ENCODE peak calls at places on chromosomes 5 and 9, in ten cellular contexts. One of them, this sample, is unnamed.

GRCh38 chr9:114155967-114156294 is 594 bp downstream of the COL27A1 start:
- DNase-seq in gastrocnemius medialis: no peak
- DNase-seq in thyroid gland: no peak
- DNase-seq in breast epithelium: no peak
- DNase-seq in transverse colon: no peak
- DNase-seq in vagina: no peak
- DNase-seq in tibial nerve: no peak
- DNase-seq in IMR-90: no peak
- DNase-seq in stomach: no peak
- DNase-seq in ovary: peak; percentile 70
- DNase-seq in this sample: no peak

GRCh38 chr9:131403493-131403773 is 9.5 kb downstream of the PRRC2B start:
- DNase-seq in IMR-90: no peak
- DNase-seq in ovary: no peak
- DNase-seq in stomach: no peak
- DNase-seq in transverse colon: no peak
- DNase-seq in tibial nerve: no peak
- DNase-seq in vagina: no peak
- DNase-seq in breast epithelium: no peak
- DNase-seq in thyroid gland: no peak
- DNase-seq in gastrocnemius medialis: no peak
- DNase-seq in this sample: no peak

GRCh38 chr9:100324594-100325200 is 28.0 kb downstream of the TEX10 start:
- DNase-seq in transverse colon: no peak
- DNase-seq in vagina: no peak
- DNase-seq in thyroid gland: no peak
- DNase-seq in ovary: no peak
- DNase-seq in stomach: no peak
- DNase-seq in tibial nerve: no peak
- DNase-seq in breast epithelium: no peak
- DNase-seq in IMR-90: peak; percentile 74
- DNase-seq in gastrocnemius medialis: no peak
- DNase-seq in this sample: no peak

GRCh38 chr9:106312913-106313312 is 550.1 kb upstream of the ZNF462 start:
- DNase-seq in ovary: no peak
- DNase-seq in gastrocnemius medialis: no peak
- DNase-seq in vagina: no peak
- DNase-seq in tibial nerve: no peak
- DNase-seq in thyroid gland: no peak
- DNase-seq in transverse colon: no peak
- DNase-seq in IMR-90: no peak
- DNase-seq in stomach: no peak
- DNase-seq in breast epithelium: no peak
- DNase-seq in this sample: no peak

GRCh38 chr5:140243855-140244254 is 59.0 kb downstream of the PFDN1 start:
- DNase-seq in stomach: peak; percentile 91
- DNase-seq in ovary: peak; percentile 46
- DNase-seq in breast epithelium: no peak
- DNase-seq in tibial nerve: no peak
- DNase-seq in IMR-90: no peak
- DNase-seq in transverse colon: no peak
- DNase-seq in gastrocnemius medialis: no peak
- DNase-seq in vagina: no peak
- DNase-seq in thyroid gland: peak; percentile 73
- DNase-seq in this sample: no peak

GRCh38 chr5:168740055-168740820 is 161.1 kb upstream of the PANK3 start:
- DNase-seq in vagina: peak; percentile 55
- DNase-seq in stomach: no peak
- DNase-seq in breast epithelium: no peak
- DNase-seq in transverse colon: no peak
- DNase-seq in ovary: no peak
- DNase-seq in IMR-90: no peak
- DNase-seq in gastrocnemius medialis: no peak
- DNase-seq in tibial nerve: no peak
- DNase-seq in thyroid gland: no peak
- DNase-seq in this sample: peak; percentile 11

GRCh38 chr5:168468836-168469235 is 17.4 kb upstream of the RARS1 start:
- DNase-seq in breast epithelium: no peak
- DNase-seq in thyroid gland: no peak
- DNase-seq in IMR-90: peak; percentile 93
- DNase-seq in transverse colon: no peak
- DNase-seq in gastrocnemius medialis: no peak
- DNase-seq in stomach: no peak
- DNase-seq in tibial nerve: no peak
- DNase-seq in ovary: no peak
- DNase-seq in vagina: no peak
- DNase-seq in this sample: no peak

GRCh38 chr5:2334686-2335085 is 416.8 kb downstream of the IRX2 start:
- DNase-seq in IMR-90: no peak
- DNase-seq in stomach: no peak
- DNase-seq in thyroid gland: no peak
- DNase-seq in vagina: no peak
- DNase-seq in ovary: no peak
- DNase-seq in transverse colon: no peak
- DNase-seq in breast epithelium: peak; percentile 55
- DNase-seq in tibial nerve: no peak
- DNase-seq in gastrocnemius medialis: no peak
- DNase-seq in this sample: no peak

GRCh38 chr5:52707626-52708025 is 80.1 kb upstream of the ITGA1 start:
- DNase-seq in transverse colon: no peak
- DNase-seq in vagina: no peak
- DNase-seq in stomach: no peak
- DNase-seq in gastrocnemius medialis: no peak
- DNase-seq in IMR-90: no peak
- DNase-seq in breast epithelium: no peak
- DNase-seq in tibial nerve: no peak
- DNase-seq in thyroid gland: no peak
- DNase-seq in ovary: no peak
- DNase-seq in this sample: no peak

GRCh38 chr9:131179561-131180219 is 54.3 kb downstream of the NUP214 start:
- DNase-seq in tibial nerve: no peak
- DNase-seq in vagina: no peak
- DNase-seq in gastrocnemius medialis: no peak
- DNase-seq in stomach: no peak
- DNase-seq in breast epithelium: no peak
- DNase-seq in ovary: no peak
- DNase-seq in thyroid gland: no peak
- DNase-seq in IMR-90: peak; percentile 95
- DNase-seq in transverse colon: no peak
- DNase-seq in this sample: no peak

GRCh38 chr5:151670953-151671636 is 15.6 kb downstream of the SPARC start:
- DNase-seq in breast epithelium: no peak
- DNase-seq in stomach: no peak
- DNase-seq in IMR-90: peak; percentile 61
- DNase-seq in tibial nerve: no peak
- DNase-seq in gastrocnemius medialis: no peak
- DNase-seq in vagina: no peak
- DNase-seq in transverse colon: no peak
- DNase-seq in ovary: no peak
- DNase-seq in thyroid gland: no peak
- DNase-seq in this sample: no peak

GRCh38 chr5:151675956-151676712 is 10.6 kb downstream of the SPARC start:
- DNase-seq in stomach: no peak
- DNase-seq in thyroid gland: no peak
- DNase-seq in breast epithelium: no peak
- DNase-seq in tibial nerve: no peak
- DNase-seq in transverse colon: no peak
- DNase-seq in vagina: no peak
- DNase-seq in gastrocnemius medialis: no peak
- DNase-seq in ovary: peak; percentile 66
- DNase-seq in IMR-90: no peak
- DNase-seq in this sample: no peak

GRCh38 chr5:151671979-151672378 is 14.7 kb downstream of the SPARC start:
- DNase-seq in transverse colon: peak; percentile 32
- DNase-seq in ovary: no peak
- DNase-seq in gastrocnemius medialis: no peak
- DNase-seq in thyroid gland: no peak
- DNase-seq in tibial nerve: no peak
- DNase-seq in vagina: no peak
- DNase-seq in stomach: no peak
- DNase-seq in IMR-90: peak; percentile 63
- DNase-seq in breast epithelium: peak; percentile 44
- DNase-seq in this sample: no peak

GRCh38 chr5:151675225-151675955 is 11.3 kb downstream of the SPARC start:
- DNase-seq in thyroid gland: no peak
- DNase-seq in gastrocnemius medialis: no peak
- DNase-seq in vagina: no peak
- DNase-seq in transverse colon: no peak
- DNase-seq in IMR-90: peak; percentile 75
- DNase-seq in stomach: no peak
- DNase-seq in tibial nerve: no peak
- DNase-seq in ovary: no peak
- DNase-seq in breast epithelium: no peak
- DNase-seq in this sample: no peak

GRCh38 chr5:151673421-151673820 is 13.3 kb downstream of the SPARC start:
- DNase-seq in gastrocnemius medialis: no peak
- DNase-seq in IMR-90: no peak
- DNase-seq in breast epithelium: no peak
- DNase-seq in vagina: no peak
- DNase-seq in thyroid gland: no peak
- DNase-seq in transverse colon: no peak
- DNase-seq in ovary: no peak
- DNase-seq in tibial nerve: no peak
- DNase-seq in stomach: no peak
- DNase-seq in this sample: no peak
- TF ChIP-seq POLR2A in gastrocnemius medialis: no peak
- TF ChIP-seq POLR2A in IMR-90: no peak
- TF ChIP-seq POLR2A in breast epithelium: no peak
- TF ChIP-seq POLR2A in vagina: no peak
- TF ChIP-seq POLR2A in thyroid gland: no peak
- TF ChIP-seq POLR2A in transverse colon: no peak
- TF ChIP-seq POLR2A in ovary: no peak
- TF ChIP-seq POLR2A in tibial nerve: no peak
- TF ChIP-seq POLR2A in stomach: no peak
- TF ChIP-seq POLR2A in this sample: no peak

DNA sequence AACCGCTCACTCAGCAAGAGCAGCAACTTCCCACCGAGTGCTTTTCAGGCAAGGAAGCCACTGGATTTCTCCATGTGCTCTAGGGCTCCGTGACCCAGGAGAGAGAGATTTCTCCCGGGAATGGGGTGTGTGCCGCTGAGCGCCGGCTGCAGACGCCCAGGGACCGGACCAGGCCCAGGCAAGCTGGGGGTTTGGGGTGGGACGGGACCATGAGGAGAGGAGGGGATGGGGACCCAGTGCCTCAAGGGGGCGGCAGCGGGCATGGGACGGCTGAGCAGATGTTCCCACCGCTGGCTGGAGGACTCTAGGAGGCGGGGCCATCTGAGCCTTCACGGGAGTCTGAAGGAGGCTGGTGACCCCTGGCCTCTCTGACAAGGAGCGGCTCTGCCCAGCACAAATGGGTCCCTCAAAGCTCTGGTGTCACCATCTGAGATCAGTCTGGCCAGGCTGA is 8.5 kb downstream of the LCN9 start:
- DNase-seq in tibial nerve: no peak
- DNase-seq in breast epithelium: no peak
- DNase-seq in stomach: no peak
- DNase-seq in ovary: peak; percentile 35
- DNase-seq in transverse colon: no peak
- DNase-seq in gastrocnemius medialis: no peak
- DNase-seq in vagina: no peak
- DNase-seq in thyroid gland: no peak
- DNase-seq in IMR-90: no peak
- DNase-seq in this sample: no peak
- H3K27me3 ChIP-seq in tibial nerve: no peaks in the 10 kb centered on the region
- H3K27me3 ChIP-seq in breast epithelium: no peaks in the 10 kb centered on the region
- H3K27me3 ChIP-seq in stomach: no peaks in the 10 kb centered on the region
- H3K27me3 ChIP-seq in ovary: no peaks in the 10 kb centered on the region
- H3K27me3 ChIP-seq in transverse colon: no peaks in the 10 kb centered on the region
- H3K27me3 ChIP-seq in gastrocnemius medialis: peaks cover 11% of the 10 kb centered on the region
- H3K27me3 ChIP-seq in vagina: no peaks in the 10 kb centered on the region
- H3K27me3 ChIP-seq in thyroid gland: no peaks in the 10 kb centered on the region
- H3K27me3 ChIP-seq in IMR-90: no peaks in the 10 kb centered on the region
- H3K27me3 ChIP-seq in this sample: peaks cover 5% of the 10 kb centered on the region

DNA sequence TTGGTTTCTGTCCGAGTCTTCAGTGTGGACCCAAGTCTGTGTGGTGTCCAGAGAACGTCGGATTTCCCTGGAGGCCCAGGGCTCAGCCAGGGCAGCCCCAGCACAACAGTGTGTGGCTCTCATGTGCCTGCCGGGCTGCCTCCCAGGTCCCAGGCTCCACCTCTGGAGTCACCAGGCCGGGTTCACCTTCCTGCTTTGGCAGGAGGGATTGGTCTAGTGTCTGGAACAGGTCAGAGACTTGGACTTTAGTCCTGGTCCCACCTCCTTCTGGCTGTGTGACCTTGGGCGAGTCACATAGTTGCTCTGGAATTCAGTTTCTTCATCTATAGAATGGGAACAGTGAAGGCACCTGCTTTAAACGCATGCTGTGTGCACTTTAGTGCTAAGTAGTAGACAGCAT is 3.2 kb downstream of the DOLPP1 start:
- DNase-seq in breast epithelium: no peak
- DNase-seq in stomach: no peak
- DNase-seq in tibial nerve: no peak
- DNase-seq in thyroid gland: no peak
- DNase-seq in IMR-90: no peak
- DNase-seq in gastrocnemius medialis: no peak
- DNase-seq in ovary: no peak
- DNase-seq in transverse colon: peak; percentile 56
- DNase-seq in vagina: no peak
- DNase-seq in this sample: no peak
- TF ChIP-seq POLR2A in breast epithelium: no peak
- TF ChIP-seq POLR2A in stomach: no peak
- TF ChIP-seq POLR2A in tibial nerve: no peak
- TF ChIP-seq POLR2A in thyroid gland: no peak
- TF ChIP-seq POLR2A in IMR-90: no peak
- TF ChIP-seq POLR2A in gastrocnemius medialis: no peak
- TF ChIP-seq POLR2A in ovary: no peak
- TF ChIP-seq POLR2A in transverse colon: no peak
- TF ChIP-seq POLR2A in vagina: no peak
- TF ChIP-seq POLR2A in this sample: no peak

DNA sequence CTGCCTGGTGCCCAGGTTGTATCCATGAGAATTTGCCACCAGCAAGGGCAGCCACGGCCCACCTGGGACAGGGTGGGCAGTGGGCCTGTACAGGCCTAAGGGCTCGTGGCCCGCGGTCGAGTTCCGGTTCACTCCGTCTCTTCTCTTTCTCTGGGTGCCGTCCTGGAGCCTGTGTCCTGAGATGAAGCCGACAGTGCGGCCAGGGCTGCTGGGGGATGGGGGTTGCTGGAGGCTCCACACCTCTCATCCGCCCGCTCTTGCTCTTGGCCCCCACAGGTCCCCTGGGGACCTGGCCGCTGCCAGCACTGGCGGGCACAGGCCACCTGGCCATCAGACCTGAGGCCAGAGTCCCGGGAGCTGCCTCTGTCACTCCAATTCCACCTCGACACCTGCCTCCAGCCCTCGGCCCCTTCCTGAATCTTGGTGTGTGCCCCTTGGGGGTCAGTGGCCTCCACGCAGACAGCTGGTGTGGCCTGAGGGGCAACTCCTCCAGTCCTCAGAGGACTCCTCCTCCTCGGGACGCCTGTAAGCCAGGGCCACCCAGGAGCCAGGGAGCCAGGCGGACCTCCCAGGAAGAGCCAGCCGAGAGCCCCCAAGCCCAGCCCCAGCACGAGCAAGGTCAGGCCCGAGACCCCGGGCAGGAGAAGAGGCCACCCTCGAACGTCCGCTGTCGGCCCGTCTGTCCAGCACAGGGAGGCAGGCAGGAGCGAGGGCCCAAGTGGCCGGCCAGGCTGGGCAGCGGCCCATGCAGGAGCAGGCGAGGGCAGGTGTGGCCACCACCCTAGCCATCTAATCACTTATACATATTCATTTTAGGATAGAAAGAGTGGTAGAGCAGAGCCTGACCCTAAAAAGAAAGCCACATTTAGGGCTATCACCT is 5.2 kb downstream of the LRRC26 start:
- DNase-seq in gastrocnemius medialis: no peak
- DNase-seq in IMR-90: no peak
- DNase-seq in breast epithelium: no peak
- DNase-seq in thyroid gland: no peak
- DNase-seq in transverse colon: no peak
- DNase-seq in stomach: no peak
- DNase-seq in vagina: no peak
- DNase-seq in tibial nerve: no peak
- DNase-seq in ovary: no peak
- DNase-seq in this sample: no peak
- H3K27me3 ChIP-seq in gastrocnemius medialis: peaks cover 87% of the 10 kb centered on the region
- H3K27me3 ChIP-seq in IMR-90: peaks cover 89% of the 10 kb centered on the region
- H3K27me3 ChIP-seq in breast epithelium: peaks cover 30% of the 10 kb centered on the region
- H3K27me3 ChIP-seq in thyroid gland: peaks cover 53% of the 10 kb centered on the region
- H3K27me3 ChIP-seq in transverse colon: peaks cover 100% of the 10 kb centered on the region
- H3K27me3 ChIP-seq in stomach: peaks cover 45% of the 10 kb centered on the region
- H3K27me3 ChIP-seq in vagina: peaks cover 44% of the 10 kb centered on the region
- H3K27me3 ChIP-seq in tibial nerve: peaks cover 7% of the 10 kb centered on the region
- H3K27me3 ChIP-seq in ovary: peaks cover 28% of the 10 kb centered on the region
- H3K27me3 ChIP-seq in this sample: peaks cover 90% of the 10 kb centered on the region